ENCODE peak calls at places on chromosome 10, in five cellular contexts. P is ureter; X is aorta; E is dorsolateral prefrontal cortex; A is activated T-helper 1 cell treated with anti-CD3 and anti-CD28 coated beads, Interleukin-12 subunit alpha, Interleukin-12 subunit beta, Interleukin-2, Interleukin-4 antibody, amounts not matched to agents 30 ng/mL and 10 ng/mL and 1 ng/mL, durations not matched to agents 14 hours and 24 hours and 36 hours. F is an unnamed sample.

GRCh38 chr10:5697342-5697741 is 12.7 kb downstream of the TASOR2 start:
- DNase-seq in P (no peak), E (no peak), A (no peak), X (no peak), F (no peak)

GRCh38 chr10:72328045-72328828 is 26.5 kb downstream of the DNAJB12 start:
- DNase-seq in A (no peak), P (peak; percentile 85), X (no peak), E (peak; percentile 64), F (no peak)

GRCh38 chr10:13722747-13723657 is 136.2 kb downstream of the PRPF18 start:
- DNase-seq in A (no peak), X (peak; percentile 24), P (no peak), E (no peak), F (no peak)

GRCh38 chr10:125531470-125531869 is 151.5 kb downstream of the TEX36 start:
- DNase-seq in X (no peak), E (no peak), P (no peak), A (no peak), F (no peak)

GRCh38 chr10:95406651-95407280 is 116.0 kb upstream of the PDLIM1 start:
- DNase-seq in A (no peak), P (peak; percentile 80), E (no peak), X (peak; percentile 89), F (no peak)

GRCh38 chr10:113056468-113057021 is 106.5 kb downstream of the TCF7L2 start:
- DNase-seq in P (no peak), E (no peak), X (peak; percentile 80), A (no peak), F (no peak)

GRCh38 chr10:3482200-3482993 is 302.6 kb downstream of the KLF6 start:
- DNase-seq in X (no peak), E (no peak), A (no peak), P (peak; percentile 79), F (no peak)

GRCh38 chr10:42992156-42992956 is 84.5 kb upstream of the RET start:
- DNase-seq in X (no peak), E (no peak), P (no peak), A (no peak), F (no peak)

GRCh38 chr10:125152646-125153368 is 7.6 kb downstream of the CTBP2 start:
- DNase-seq in A (no peak), P (peak; percentile 53), X (peak; percentile 82), E (peak; percentile 58), F (no peak)

F was measured in T-helper 2 cell.